ENCODE peak calls at places on chromosomes 3 and 15, in four cellular contexts. G is fibroblast of mammary gland, O is retinal pigment epithelial cell, E is PC-3. P is an unnamed sample.

GRCh38 chr3:179016979-179017670 is 54.5 kb downstream of the ZMAT3 start:
- DNase-seq in E (no peak), O (peak; percentile 9), G (no peak), P (no peak)

GRCh38 chr15:101037090-101037830 is 118.1 kb downstream of the LRRK1 start:
- DNase-seq in E (no peak), G (no peak), O (no peak), P (no peak)

GRCh38 chr15:84910928-84911623 is 26.6 kb downstream of the SLC28A1 start:
- DNase-seq in E (no peak), G (peak; percentile 53), O (no peak), P (no peak)

GRCh38 chr15:26985050-26985449 is 14.1 kb downstream of the GABRG3 start:
- DNase-seq in G (no peak), O (no peak), E (no peak), P (no peak)

GRCh38 chr15:69784808-69785550 is 312.7 kb downstream of the TLE3 start:
- DNase-seq in G (peak; percentile 45), E (no peak), O (peak; percentile 27), P (no peak)

GRCh38 chr3:196016485-196016884 is 65.4 kb downstream of the TFRC start:
- DNase-seq in O (peak; percentile 76), E (peak; percentile 83), G (peak; percentile 63), P (peak; percentile 23)

GRCh38 chr3:154552338-154552737 is 122.3 kb upstream of the GPR149 start:
- DNase-seq in G (no peak), O (no peak), E (peak; percentile 9), P (no peak)

GRCh38 chr15:74790080-74790916 is 8.4 kb downstream of the CSK start:
- DNase-seq in G (peak; percentile 90), O (peak; percentile 51), E (no peak), P (peak; percentile 67)

GRCh38 chr3:27637346-27638000 is 84.7 kb downstream of the EOMES start:
- DNase-seq in O (no peak), G (no peak), E (no peak), P (no peak)

GRCh38 chr15:68819451-68820204 is 1.1 kb downstream of the ANP32A start:
- DNase-seq in O (no peak), E (peak; percentile 36), G (peak; percentile 56), P (no peak)

GRCh38 chr15:39131605-39132004 is 449.3 kb upstream of the THBS1 start:
- DNase-seq in G (peak; percentile 86), E (peak; percentile 86), O (no peak), P (no peak)

GRCh38 chr3:195739561-195740111 is 18.9 kb downstream of the MUC20 start:
- DNase-seq in E (no peak), O (no peak), G (no peak), P (no peak)

GRCh38 chr3:141212555-141212954 is 19.1 kb upstream of the PXYLP1 start:
- DNase-seq in E (no peak), O (no peak), G (no peak), P (no peak)

GRCh38 chr15:29352402-29352801 is 82.8 kb upstream of the NSMCE3 start:
- DNase-seq in O (no peak), G (no peak), E (peak; percentile 7), P (no peak)

GRCh38 chr3:39911465-39912309 is 102.3 kb downstream of the MYRIP start:
- DNase-seq in O (peak; percentile 69), G (no peak), E (no peak), P (no peak)

GRCh38 chr3:62995142-62995541 is 119.9 kb upstream of the CADPS start:
- DNase-seq in E (no peak), G (no peak), O (no peak), P (no peak)

GRCh38 chr3:55723653-55724406 is 236.7 kb upstream of the WNT5A start:
- DNase-seq in G (no peak), E (no peak), O (no peak), P (no peak)

GRCh38 chr3:97487587-97487986 is 277.0 kb upstream of the ARL6 start:
- DNase-seq in E (no peak), G (no peak), O (no peak), P (no peak)

GRCh38 chr15:42679285-42680141 is 57.4 kb downstream of the CDAN1 start:
- DNase-seq in E (peak; percentile 43), O (no peak), G (peak; percentile 22), P (no peak)

GRCh38 chr15:26667222-26667988 is 105.5 kb downstream of the GABRB3 start:
- DNase-seq in G (no peak), E (no peak), O (no peak), P (no peak)

GRCh38 chr15:51620647-51621046 is 1.9 kb downstream of the DMXL2 start:
- DNase-seq in E (no peak), O (no peak), G (no peak), P (no peak)

GRCh38 chr3:119794971-119795612 is 13.2 kb downstream of the NR1I2 start:
- DNase-seq in O (no peak), G (peak; percentile 15), E (peak; percentile 55), P (no peak)

GRCh38 chr3:124826703-124827102 is 60.5 kb downstream of the ITGB5 start:
- DNase-seq in E (peak; percentile 68), O (no peak), G (peak; percentile 89), P (no peak)

GRCh38 chr15:101463265-101463664 is 26.2 kb downstream of the PCSK6 start:
- DNase-seq in E (no peak), O (no peak), G (no peak), P (no peak)

GRCh38 chr3:66342717-66343373 is 122.0 kb downstream of the SLC25A26 start:
- DNase-seq in E (no peak), O (no peak), G (no peak), P (no peak)

GRCh38 chr3:198081421-198081844 is 121.4 kb downstream of the LMLN start:
- DNase-seq in O (no peak), E (no peak), G (no peak), P (no peak)

GRCh38 chr3:198076722-198077308 is 116.8 kb downstream of the LMLN start:
- DNase-seq in G (no peak), E (no peak), O (no peak), P (no peak)

GRCh38 chr3:198079771-198080520 is 119.9 kb downstream of the LMLN start:
- DNase-seq in E (peak; percentile 54), O (no peak), G (peak; percentile 7), P (no peak)

DNA sequence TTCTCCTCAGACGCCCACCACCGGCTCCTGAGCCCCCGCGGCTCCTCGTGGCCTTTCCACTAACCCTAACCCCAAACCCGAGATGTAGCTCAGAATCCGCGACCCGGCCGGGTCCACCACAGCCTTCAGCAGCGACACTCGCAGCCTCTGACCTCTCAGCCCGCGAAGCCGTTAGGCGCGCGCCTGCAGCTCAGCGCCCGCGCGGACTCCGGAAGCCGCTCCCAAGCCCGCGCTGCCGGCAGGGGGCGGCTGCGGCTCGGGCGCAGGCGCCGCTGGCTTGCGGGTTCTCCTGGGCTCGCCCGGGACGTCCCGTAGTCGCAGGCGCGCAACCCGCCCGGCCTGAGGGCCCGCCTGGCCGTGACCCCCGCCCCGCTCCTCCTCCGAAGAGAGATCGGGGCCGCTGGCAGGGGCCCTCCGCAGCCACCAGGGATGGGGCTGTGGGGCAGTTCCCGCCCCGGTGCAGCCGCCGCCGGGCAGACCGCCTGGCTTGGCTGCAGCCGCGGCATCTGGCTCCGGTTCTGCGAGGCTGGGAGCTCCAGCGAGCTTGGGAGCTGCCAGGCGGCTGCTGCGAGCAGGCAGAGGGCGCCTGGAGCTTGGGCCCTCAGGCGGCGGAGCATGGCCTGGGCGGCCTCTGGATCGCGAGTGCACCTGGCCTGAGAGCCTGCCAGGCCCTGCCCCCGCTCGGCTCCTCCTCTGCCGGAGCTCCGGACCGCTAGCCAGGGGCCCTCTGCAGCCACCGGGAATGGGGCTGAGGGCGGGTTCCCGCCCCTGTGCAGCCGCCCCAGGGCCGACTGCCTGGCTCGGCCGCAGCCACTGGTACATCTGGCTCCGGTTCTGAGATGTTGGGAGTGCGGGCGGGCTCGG is 120.7 kb downstream of the LMLN start:
- DNase-seq in G (peak; percentile 51), E (peak; percentile 87), O (no peak), P (no peak)
- TF ChIP-seq CTCF in G (no peak), E (peak; percentile 62), O (peak; percentile 51), P (no peak)

GRCh38 chr15:58261368-58261767 is 123.2 kb downstream of the AQP9 start:
- DNase-seq in O (no peak), E (no peak), G (no peak), P (no peak)

GRCh38 chr15:58258501-58259274 is 120.5 kb downstream of the AQP9 start:
- DNase-seq in E (no peak), G (peak; percentile 2), O (peak; percentile 66), P (no peak)

GRCh38 chr15:58260911-58261267 is 122.7 kb downstream of the AQP9 start:
- DNase-seq in O (peak; percentile 27), G (peak; percentile 58), E (peak; percentile 6), P (no peak)

GRCh38 chr15:58260186-58260910 is 122.2 kb downstream of the AQP9 start:
- DNase-seq in E (no peak), O (no peak), G (peak; percentile 9), P (no peak)

DNA sequence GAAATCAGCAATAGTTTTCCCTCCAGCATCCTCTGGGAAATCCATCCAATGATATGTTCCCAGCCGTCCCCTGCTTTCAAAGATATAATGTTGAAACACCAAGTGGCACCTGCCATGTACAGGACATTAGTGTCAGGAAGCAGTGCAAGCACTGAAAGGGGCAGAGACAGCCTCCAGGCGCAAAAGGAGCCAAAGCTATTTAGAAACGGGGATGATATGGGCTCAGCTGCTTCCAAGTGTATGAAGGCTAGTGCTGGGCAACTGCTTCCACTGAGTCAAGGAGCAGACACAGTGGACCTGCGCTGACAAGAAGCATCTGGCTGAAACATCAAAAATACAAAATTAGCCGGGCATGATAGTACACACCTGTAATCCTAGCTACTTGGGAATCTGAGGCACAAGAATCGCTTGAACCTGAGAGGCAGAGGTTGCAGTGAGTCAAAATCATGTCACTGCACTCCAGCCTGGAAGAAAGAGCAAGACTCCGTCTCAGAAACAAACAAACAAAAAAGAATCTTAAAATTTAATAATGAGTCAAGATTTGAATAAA is 119.7 kb downstream of the AQP9 start:
- DNase-seq in G (no peak), O (no peak), E (no peak), P (no peak)
- TF ChIP-seq CTCF in G (no peak), O (no peak), E (no peak), P (no peak)

DNA sequence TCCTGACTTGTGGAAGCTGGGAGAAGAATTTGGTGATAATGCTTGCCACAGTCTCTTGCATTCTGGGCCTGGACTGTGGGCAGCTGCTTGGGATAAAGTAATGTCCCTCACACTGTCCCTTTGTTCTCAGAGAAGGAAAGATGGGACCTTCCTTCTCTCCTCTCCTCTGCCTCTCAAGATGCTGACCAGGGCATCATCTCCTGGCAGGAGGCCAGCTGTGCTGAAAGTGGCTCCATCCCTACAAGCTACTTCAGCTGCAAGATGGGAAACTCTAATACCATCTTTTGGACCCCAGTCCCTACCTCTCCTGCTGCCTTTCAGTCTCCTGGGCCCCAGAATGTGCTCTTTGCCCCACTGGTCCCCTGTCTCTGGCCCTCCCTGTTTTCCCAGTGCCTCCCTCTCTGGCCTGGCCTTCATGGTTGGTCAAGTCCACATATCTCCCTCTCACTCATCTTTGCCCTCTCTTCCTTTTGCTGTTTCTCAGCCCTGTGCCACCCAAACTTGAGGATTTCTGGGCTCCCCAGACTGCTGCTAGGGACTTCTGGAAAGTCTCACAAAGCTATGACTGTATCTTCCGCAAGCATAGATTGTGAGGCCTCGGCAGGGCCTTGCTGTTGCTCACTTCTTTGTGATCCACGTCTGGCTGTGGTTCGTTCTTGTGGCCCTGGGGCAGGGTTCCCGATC is 7.1 kb upstream of the SLC6A20 start:
- DNase-seq in E (no peak), O (no peak), G (no peak), P (no peak)
- TF ChIP-seq CTCF in E (no peak), O (no peak), G (no peak), P (no peak)

DNA sequence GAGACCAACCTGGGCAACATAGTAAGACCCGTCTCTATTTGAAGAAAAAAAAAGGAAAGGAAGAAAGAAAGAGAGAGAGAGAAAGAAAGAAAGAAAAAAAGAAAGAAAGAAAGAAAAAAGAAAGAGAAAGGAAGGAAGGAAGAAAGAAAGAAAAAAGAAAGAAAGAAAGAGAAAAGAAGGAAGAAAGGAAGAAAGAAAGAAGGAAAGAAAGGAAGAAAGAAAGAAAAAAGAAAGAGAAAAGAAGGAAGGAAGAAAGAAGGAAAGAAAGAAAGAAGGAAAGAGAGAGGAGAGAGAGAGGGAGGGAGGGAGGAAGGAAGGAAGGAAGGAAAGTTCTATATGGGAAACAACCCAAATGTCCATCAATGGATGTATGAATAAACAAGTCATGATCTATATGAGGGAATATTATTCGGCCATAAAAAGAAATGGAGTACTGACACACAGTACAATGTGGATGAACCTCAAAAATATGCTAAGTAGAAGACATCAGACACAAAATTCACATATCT is 28.8 kb upstream of the TM4SF1 start:
- DNase-seq in E (no peak), G (no peak), O (no peak), P (no peak)
- TF ChIP-seq CTCF in E (no peak), G (no peak), O (no peak), P (no peak)

P was measured in kidney epithelial cell.